ENCODE peak calls at places on chromosome 9, in nine cellular contexts. W is osteocyte; H is CD4-positive, alpha-beta T cell; C is tibial nerve; F is cardiac fibroblast; V is heart right ventricle; R is pancreas; E is left ventricle myocardium inferior; Y is spleen. P is an unnamed sample.

GRCh38 chr9:111000202-111000601 is 38.1 kb downstream of the LPAR1 start:
- DNase-seq in R (peak; percentile 27), H (no peak), C (no peak), F (no peak), E (no peak), V (no peak), W (no peak), Y (no peak), P (no peak)

GRCh38 chr9:91164724-91165520 is 196.8 kb downstream of the AUH start:
- DNase-seq in Y (peak; percentile 90), E (peak; percentile 45), F (peak; percentile 94), W (peak; percentile 92), H (peak; percentile 35), V (peak; percentile 64), C (no peak), R (no peak), P (peak; percentile 38)

GRCh38 chr9:74777136-74777879 is 110.4 kb downstream of the TRPM6 start:
- DNase-seq in Y (peak; percentile 83), C (peak; percentile 81), R (peak; percentile 16), H (peak; percentile 50), F (peak; percentile 73), V (peak; percentile 48), W (no peak), E (peak; percentile 44), P (no peak)

GRCh38 chr9:108108802-108109448 is 619.4 kb upstream of the KLF4 start:
- DNase-seq in Y (no peak), R (no peak), E (no peak), H (no peak), V (no peak), F (peak; percentile 49), W (no peak), C (no peak), P (no peak)

GRCh38 chr9:129798973-129799372 is 4.0 kb upstream of the TOR1B start:
- DNase-seq in R (no peak), H (no peak), E (no peak), F (no peak), V (no peak), Y (no peak), W (no peak), C (no peak), P (no peak)

GRCh38 chr9:37746448-37747270 is 6.9 kb upstream of the TRMT10B start:
- DNase-seq in V (no peak), C (no peak), Y (no peak), W (no peak), R (no peak), H (no peak), F (no peak), E (no peak), P (no peak)

GRCh38 chr9:128713411-128713780 is 10.5 kb downstream of the ZDHHC12 start:
- DNase-seq in V (no peak), H (no peak), E (no peak), C (no peak), Y (no peak), R (no peak), W (no peak), F (no peak), P (no peak)

GRCh38 chr9:128218518-128219389 is 15.6 kb downstream of the DNM1 start:
- DNase-seq in F (peak; percentile 75), E (peak; percentile 92), W (no peak), R (peak; percentile 98), C (peak; percentile 88), V (peak; percentile 91), H (peak; percentile 79), Y (peak; percentile 96), P (peak; percentile 91)

GRCh38 chr9:99231708-99232107 is 9.6 kb downstream of the SEC61B start:
- DNase-seq in W (no peak), C (no peak), F (no peak), H (no peak), E (no peak), Y (no peak), V (no peak), R (no peak), P (no peak)

GRCh38 chr9:129405831-129406220 is 215.1 kb downstream of the C9orf50 start:
- DNase-seq in F (no peak), R (no peak), E (peak; percentile 3), W (no peak), V (no peak), Y (peak; percentile 62), C (no peak), H (no peak), P (no peak)

GRCh38 chr9:91241909-91242308 is 119.8 kb downstream of the AUH start:
- DNase-seq in Y (no peak), H (no peak), C (no peak), F (no peak), R (no peak), W (no peak), V (no peak), E (no peak), P (no peak)

GRCh38 chr9:25453876-25454275 is 224.4 kb downstream of the TUSC1 start:
- DNase-seq in E (no peak), W (no peak), V (no peak), H (no peak), Y (no peak), C (no peak), R (no peak), F (no peak), P (no peak)

GRCh38 chr9:34612788-34613390 is 992 bp upstream of the RPP25L start:
- DNase-seq in H (peak; percentile 65), C (peak; percentile 83), Y (peak; percentile 88), E (peak; percentile 68), R (peak; percentile 65), W (no peak), V (peak; percentile 71), F (peak; percentile 79), P (peak; percentile 70)

GRCh38 chr9:135500071-135500524 is 384 bp upstream of the MRPS2 start:
- DNase-seq in R (no peak), W (no peak), C (peak; percentile 17), F (no peak), Y (no peak), V (no peak), E (no peak), H (no peak), P (no peak)
- TF ChIP-seq CTCF in R (no peak), W (no peak), C (no peak), F (no peak), Y (no peak), V (no peak), E (no peak), H (no peak), P (no peak)

GRCh38 chr9:19410195-19410503 is 1.3 kb downstream of the ACER2 start:
- DNase-seq in F (no peak), C (no peak), H (no peak), E (no peak), V (no peak), Y (no peak), W (no peak), R (no peak), P (no peak)

GRCh38 chr9:19408316-19408692 is 505 bp upstream of the ACER2 start:
- DNase-seq in C (peak; percentile 42), R (no peak), E (peak; percentile 71), F (no peak), V (peak; percentile 70), Y (peak; percentile 92), H (no peak), W (no peak), P (no peak)

GRCh38 chr9:19409406-19410194 is 791 bp downstream of the ACER2 start:
- DNase-seq in F (peak; percentile 38), H (no peak), Y (peak; percentile 83), W (no peak), R (peak; percentile 47), V (peak; percentile 47), C (peak; percentile 26), E (peak; percentile 58), P (no peak)

GRCh38 chr9:19410594-19410993 is 1.8 kb downstream of the ACER2 start:
- DNase-seq in E (no peak), W (no peak), Y (no peak), H (no peak), R (no peak), F (no peak), C (no peak), V (no peak), P (no peak)

GRCh38 chr9:19408693-19409405 is at the start of gene ACER2:
- DNase-seq in F (peak; percentile 91), Y (peak; percentile 99), C (peak; percentile 95), R (peak; percentile 95), V (peak; percentile 98), H (peak; percentile 91), E (peak; percentile 96), W (peak; percentile 96), P (peak; percentile 87)
- TF ChIP-seq CTCF in F (no peak), Y (no peak), C (no peak), R (no peak), V (peak; percentile 18), H (no peak), E (peak; percentile 13), W (peak; percentile 41), P (no peak)

GRCh38 chr9:133342570-133342969 is 5.4 kb downstream of the MED22 start:
- DNase-seq in C (no peak), E (no peak), Y (peak; percentile 67), H (no peak), V (no peak), W (no peak), R (no peak), F (no peak), P (no peak)
- TF ChIP-seq CTCF in C (no peak), E (no peak), Y (no peak), H (no peak), V (no peak), W (no peak), R (no peak), F (peak; percentile 30), P (no peak)

GRCh38 chr9:71446499-71447411 is 321.6 kb downstream of the CEMIP2 start:
- DNase-seq in C (peak; percentile 5), W (peak; percentile 89), Y (peak; percentile 74), R (peak; percentile 8), E (no peak), F (peak; percentile 57), H (no peak), V (peak; percentile 14), P (no peak)
- TF ChIP-seq CTCF in C (no peak), W (peak; percentile 19), Y (no peak), R (no peak), E (no peak), F (no peak), H (no peak), V (no peak), P (no peak)